ENCODE peak calls at places on chromosomes 12 and 14, in seven cellular contexts. G is Peyer's patch; L is right lobe of liver; D is CD8-positive, alpha-beta T cell; Q is SK-N-SH; Z is stomach; X is GM23248. K is an unnamed sample.
A peak's percentile ranks its signal among the peaks of the same experiment; 100 is the strongest.

GRCh38 chr14:23929822-23930294 is 23.7 kb upstream of the DHRS4 start:
- DNase-seq in G (peak; percentile 65), L (peak; percentile 71), D (peak; percentile 91), Q (peak; percentile 81), Z (peak; percentile 85), X (peak; percentile 71), K (peak; percentile 64)

GRCh38 chr12:21774358-21775129 is at the start of gene KCNJ8:
- DNase-seq in G (no peak), L (peak; percentile 97), D (no peak), Q (peak; percentile 87), Z (peak; percentile 39), X (peak; percentile 73), K (peak; percentile 71)

GRCh38 chr12:508145-508544 is 48.4 kb downstream of the B4GALNT3 start:
- DNase-seq in G (no peak), L (no peak), D (no peak), Q (no peak), Z (peak; percentile 15), X (no peak), K (no peak)

GRCh38 chr12:6328945-6329692 is 12.8 kb downstream of the TNFRSF1A start:
- DNase-seq in G (no peak), L (no peak), D (no peak), Q (no peak), Z (no peak), X (no peak), K (no peak)

GRCh38 chr12:132593938-132594358 is 16.4 kb downstream of the LRCOL1 start:
- DNase-seq in G (peak; percentile 94), L (peak; percentile 84), D (no peak), Q (peak; percentile 93), Z (peak; percentile 95), X (peak; percentile 95), K (peak; percentile 98)

GRCh38 chr12:80175307-80175930 is 76.1 kb downstream of the OTOGL start:
- DNase-seq in G (no peak), L (no peak), D (no peak), Q (no peak), Z (no peak), X (peak; percentile 37), K (no peak)

GRCh38 chr14:59347915-59348314 is 117.3 kb downstream of the GPR135 start:
- DNase-seq in G (no peak), L (no peak), D (no peak), Q (no peak), Z (no peak), X (no peak), K (no peak)

GRCh38 chr12:88893801-88894200 is 313.5 kb upstream of the KITLG start:
- DNase-seq in G (no peak), L (no peak), D (no peak), Q (no peak), Z (no peak), X (peak; percentile 1), K (no peak)

GRCh38 chr12:96846313-96846712 is 60.7 kb upstream of the NEDD1 start:
- DNase-seq in G (no peak), L (no peak), D (no peak), Q (no peak), Z (no peak), X (no peak), K (no peak)

GRCh38 chr12:52082988-52083637 is 3.6 kb downstream of the SMIM41 start:
- DNase-seq in G (no peak), L (no peak), D (peak; percentile 66), Q (peak; percentile 92), Z (peak; percentile 61), X (peak; percentile 78), K (peak; percentile 43)

GRCh38 chr12:122849352-122850047 is 14.2 kb downstream of the HIP1R start:
- DNase-seq in G (no peak), L (no peak), D (no peak), Q (no peak), Z (no peak), X (no peak), K (no peak)

GRCh38 chr14:58428011-58428807 is 690 bp downstream of the KIAA0586 start:
- DNase-seq in G (no peak), L (no peak), D (no peak), Q (peak; percentile 35), Z (no peak), X (peak; percentile 78), K (peak; percentile 2)

GRCh38 chr12:107522692-107523477 is 162.7 kb upstream of the PWP1 start:
- DNase-seq in G (no peak), L (no peak), D (no peak), Q (no peak), Z (no peak), X (no peak), K (no peak)

GRCh38 chr14:56135001-56135400 is 16.8 kb downstream of the PELI2 start:
- DNase-seq in G (no peak), L (no peak), D (no peak), Q (no peak), Z (peak; percentile 72), X (peak; percentile 25), K (no peak)

GRCh38 chr12:113271853-113272561 is 50.7 kb downstream of the TPCN1 start:
- DNase-seq in G (peak; percentile 54), L (no peak), D (no peak), Q (peak; percentile 67), Z (peak; percentile 43), X (peak; percentile 91), K (peak; percentile 25)

GRCh38 chr12:22042981-22043669 is 2.9 kb upstream of the CMAS start:
- DNase-seq in G (no peak), L (no peak), D (no peak), Q (no peak), Z (no peak), X (peak; percentile 91), K (no peak)

GRCh38 chr12:69442894-69443293 is 27.3 kb upstream of the FRS2 start:
- DNase-seq in G (no peak), L (no peak), D (no peak), Q (no peak), Z (no peak), X (peak; percentile 64), K (peak; percentile 98)

GRCh38 chr14:104780513-104781030 is 15.0 kb downstream of the AKT1 start:
- DNase-seq in G (no peak), L (no peak), D (no peak), Q (no peak), Z (no peak), X (no peak), K (no peak)

GRCh38 chr14:101962503-101962874 is 1.9 kb upstream of the DYNC1H1 start:
- DNase-seq in G (peak; percentile 55), L (no peak), D (no peak), Q (peak; percentile 73), Z (peak; percentile 74), X (peak; percentile 91), K (peak; percentile 80)

GRCh38 chr14:99195602-99196309 is 76.2 kb downstream of the BCL11B start:
- DNase-seq in G (peak; percentile 51), L (no peak), D (no peak), Q (no peak), Z (no peak), X (peak; percentile 10), K (no peak)

GRCh38 chr14:103091883-103092222 is 2.7 kb upstream of the EXOC3L4 start:
- DNase-seq in G (no peak), L (no peak), D (no peak), Q (no peak), Z (no peak), X (no peak), K (no peak)
- H3K4me3 ChIP-seq in G (peak overlapping the region; percentile 60), L (peak overlapping the region; percentile 54), D (peak overlapping the region; percentile 16), Q (no peak overlapping the region), Z (peak overlapping the region; percentile 53), X (peak overlapping the region; percentile 58), K (no peak overlapping the region)

GRCh38 chr12:34301251-34302130 is 279.2 kb downstream of the ALG10 start:
- DNase-seq in G (no peak), L (peak; percentile 29), D (no peak), Q (no peak), Z (no peak), X (no peak), K (no peak)

GRCh38 chr12:34304001-34304400 is 281.7 kb downstream of the ALG10 start:
- DNase-seq in G (no peak), L (no peak), D (no peak), Q (no peak), Z (no peak), X (no peak), K (no peak)

GRCh38 chr12:34304546-34304945 is 282.2 kb downstream of the ALG10 start:
- DNase-seq in G (no peak), L (no peak), D (no peak), Q (no peak), Z (no peak), X (no peak), K (no peak)

GRCh38 chr12:34302131-34302885 is 280.0 kb downstream of the ALG10 start:
- DNase-seq in G (no peak), L (peak; percentile 41), D (no peak), Q (no peak), Z (no peak), X (no peak), K (no peak)

GRCh38 chr12:34303091-34303870 is 281.0 kb downstream of the ALG10 start:
- DNase-seq in G (no peak), L (peak; percentile 35), D (no peak), Q (no peak), Z (no peak), X (no peak), K (no peak)
- H3K9me3 ChIP-seq in G (peaks cover 5% of the 10 kb centered on the region), L (no peaks in the 10 kb centered on the region), D (no peaks in the 10 kb centered on the region), Q (no peaks in the 10 kb centered on the region), Z (peaks cover 10% of the 10 kb centered on the region), X (no peaks in the 10 kb centered on the region), K (no peaks in the 10 kb centered on the region)

GRCh38 chr12:55670213-55670730 is 33.6 kb downstream of the OR10P1 start:
- DNase-seq in G (no peak), L (no peak), D (no peak), Q (no peak), Z (no peak), X (no peak), K (no peak)
- H3K27me3 ChIP-seq in G (no peaks in the 10 kb centered on the region), L (no peaks in the 10 kb centered on the region), D (no peaks in the 10 kb centered on the region), Q (peaks cover 23% of the 10 kb centered on the region), Z (no peaks in the 10 kb centered on the region), X (no peaks in the 10 kb centered on the region), K (no peaks in the 10 kb centered on the region)

GRCh38 chr12:1865284-1865866 is 45.0 kb downstream of the LRTM2 start:
- DNase-seq in G (no peak), L (no peak), D (no peak), Q (no peak), Z (peak; percentile 10), X (no peak), K (no peak)
- H3K4me3 ChIP-seq in G (no peak overlapping the region), L (no peak overlapping the region), D (no peak overlapping the region), Q (no peak overlapping the region), Z (no peak overlapping the region), X (no peak overlapping the region), K (no peak overlapping the region)

GRCh38 chr14:106377432-106377831 is 851.0 kb downstream of the TMEM121 start:
- DNase-seq in G (no peak), L (no peak), D (no peak), Q (no peak), Z (no peak), X (no peak), K (no peak)
- H3K9me3 ChIP-seq in G (no peaks in the 10 kb centered on the region), L (no peaks in the 10 kb centered on the region), D (no peaks in the 10 kb centered on the region), Q (no peaks in the 10 kb centered on the region), Z (no peaks in the 10 kb centered on the region), X (no peaks in the 10 kb centered on the region), K (no peaks in the 10 kb centered on the region)

K was measured in MG63.